ENCODE peak calls at places on chromosomes 7 and 10, in four cellular contexts. F is keratinocyte, C is neural progenitor cell, T is A549. B is an unnamed sample. For H3K4me1, the result is how much of the 10 kb centered on the place peaks cover.

GRCh38 chr10:91389636-91390512 is 20.3 kb upstream of the HECTD2 start:
- DNase-seq in T (peak), F (no peak), C (peak), B (peak)

GRCh38 chr7:107948645-107949442 is 54.1 kb downstream of the LAMB1 start:
- DNase-seq in F (no peak), C (no peak), T (peak), B (no peak)

GRCh38 chr7:27636326-27637006 is 26.2 kb downstream of the HIBADH start:
- DNase-seq in C (peak), F (no peak), T (no peak), B (no peak)

GRCh38 chr7:4182605-4183300 is 499.3 kb upstream of the FOXK1 start:
- DNase-seq in T (no peak), F (no peak), C (no peak), B (no peak)

GRCh38 chr7:100167912-100168323 is 499 bp downstream of the GAL3ST4 start:
- DNase-seq in C (peak), F (no peak), T (no peak), B (no peak)

GRCh38 chr10:30531751-30532530 is 97.6 kb downstream of the LYZL2 start:
- DNase-seq in C (no peak), T (no peak), F (no peak), B (peak)

GRCh38 chr7:85452674-85453073 is 265.8 kb upstream of the SEMA3D start:
- DNase-seq in F (no peak), C (no peak), T (no peak), B (no peak)

GRCh38 chr10:3887885-3888476 is 103.0 kb upstream of the KLF6 start:
- DNase-seq in F (peak), C (peak), T (peak), B (no peak)

GRCh38 chr10:112307631-112308502 is 24.7 kb downstream of the TECTB start:
- DNase-seq in F (no peak), C (peak), T (peak), B (peak)

GRCh38 chr10:36591436-36591835 is 534.0 kb upstream of the ANKRD30A start:
- DNase-seq in F (no peak), C (no peak), T (no peak), B (no peak)

GRCh38 chr10:5814110-5815107 is 1.2 kb upstream of the GDI2 start:
- DNase-seq in F (no peak), C (peak), T (peak), B (peak)

GRCh38 chr7:6221340-6222319 is 50.8 kb downstream of the CYTH3 start:
- DNase-seq in C (no peak), T (peak), F (no peak), B (no peak)

GRCh38 chr7:148162808-148163207 is 427.8 kb upstream of the C7orf33 start:
- DNase-seq in T (no peak), F (no peak), C (no peak), B (no peak)

GRCh38 chr7:84701524-84702306 is 485.1 kb downstream of the SEMA3D start:
- DNase-seq in T (peak), C (peak), F (no peak), B (no peak)

GRCh38 chr7:17057143-17057509 is 175.3 kb upstream of the AGR3 start:
- DNase-seq in T (no peak), F (no peak), C (no peak), B (no peak)

GRCh38 chr7:2982831-2983230 is 60.8 kb downstream of the CARD11 start:
- DNase-seq in T (no peak), C (no peak), F (no peak), B (peak)

GRCh38 chr7:156466955-156467625 is 173.5 kb upstream of the RNF32 start:
- DNase-seq in T (no peak), C (no peak), F (no peak), B (no peak)

GRCh38 chr7:55239406-55239805 is 125.7 kb upstream of the LANCL2 start:
- DNase-seq in T (no peak), F (no peak), C (no peak), B (no peak)

GRCh38 chr10:108582888-108583287 is 1340.4 kb downstream of the XPNPEP1 start:
- DNase-seq in F (no peak), T (no peak), C (no peak), B (no peak)
- H3K4me2 ChIP-seq in F (no peak), T (no peak), C (no peak), B (no peak)

GRCh38 chr10:73588656-73589055 is 2.5 kb downstream of the USP54 start:
- DNase-seq in T (no peak), F (no peak), C (no peak), B (no peak)

GRCh38 chr10:73591935-73592699 is 975 bp upstream of the USP54 start:
- DNase-seq in C (peak), T (peak), F (no peak), B (peak)

GRCh38 chr10:73590881-73591577 is at the start of gene USP54:
- DNase-seq in T (peak), C (peak), F (no peak), B (peak)

GRCh38 chr10:73591578-73591902 is 398 bp upstream of the USP54 start:
- DNase-seq in F (no peak), C (peak), T (peak), B (peak)

GRCh38 chr10:73589538-73590126 is 1.5 kb downstream of the USP54 start:
- DNase-seq in F (no peak), T (no peak), C (no peak), B (no peak)
- H3K4me1 ChIP-seq in F (under half), T (half or more), C (under half), B (under half)

DNA sequence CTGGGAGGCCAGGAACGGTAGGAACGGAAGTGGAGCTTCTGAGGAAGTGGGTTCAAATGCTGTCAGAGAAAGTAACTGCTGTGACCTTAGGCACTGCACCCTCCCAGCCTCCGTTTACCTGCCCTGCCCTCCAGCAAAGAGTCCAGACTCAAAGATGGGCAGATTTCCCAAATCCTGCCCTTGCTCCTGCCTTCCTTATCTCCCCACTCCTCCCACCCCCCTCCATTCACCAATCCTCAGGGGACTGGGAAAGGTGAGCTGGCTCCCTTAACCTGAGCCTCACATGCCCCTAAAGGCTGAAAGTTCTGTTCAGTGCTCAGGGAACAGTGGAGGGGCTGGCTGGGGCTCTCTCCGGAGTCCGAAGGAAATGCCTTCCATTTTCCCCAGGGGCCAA is 161.6 kb downstream of the SH3PXD2A start:
- DNase-seq in T (no peak), F (no peak), C (no peak), B (no peak)
- H3K4me2 ChIP-seq in T (peak), F (peak), C (peak), B (peak)

GRCh38 chr10:103149991-103150622 is 43.0 kb downstream of the NT5C2 start:
- DNase-seq in T (no peak), F (no peak), C (no peak), B (no peak)
- H3K4me1 ChIP-seq in T (half or more), F (under half), C (under half), B (under half)

GRCh38 chr10:123512881-123513822 is 153.0 kb upstream of the GPR26 start:
- DNase-seq in C (peak), T (no peak), F (no peak), B (no peak)

GRCh38 chr10:123506455-123506854 is 159.7 kb upstream of the GPR26 start:
- DNase-seq in F (no peak), C (no peak), T (no peak), B (no peak)

GRCh38 chr10:123507298-123507697 is 158.9 kb upstream of the GPR26 start:
- DNase-seq in C (no peak), T (no peak), F (no peak), B (no peak)

GRCh38 chr10:123514996-123515395 is 151.2 kb upstream of the GPR26 start:
- DNase-seq in C (no peak), T (no peak), F (no peak), B (no peak)

GRCh38 chr10:123509338-123509737 is 156.8 kb upstream of the GPR26 start:
- DNase-seq in T (no peak), F (no peak), C (no peak), B (no peak)
- H3K4me2 ChIP-seq in T (no peak), F (no peak), C (no peak), B (no peak)

GRCh38 chr7:89028319-89028718 is 232.8 kb upstream of the TEX47 start:
- DNase-seq in F (no peak), T (no peak), C (no peak), B (no peak)
- H3K4me1 ChIP-seq in F (under half), T (under half), C (under half), B (under half)

GRCh38 chr7:77550586-77550985 is 13.5 kb downstream of the PTPN12 start:
- DNase-seq in C (no peak), T (no peak), F (no peak), B (no peak)
- H3K4me2 ChIP-seq in C (no peak), T (no peak), F (no peak), B (no peak)